ENCODE peak calls at places on chromosomes 2 and 18, in eight cellular contexts. D, H, P, V, M, O, W and Q are unnamed samples. For H3K27me3, the result is how much of the 10 kb centered on the place peaks cover.

GRCh38 chr2:171434671-171434980 is 600 bp downstream of the DCAF17 start:
- DNase-seq in D (no peak), P (no peak), H (no peak), O (no peak), W (no peak), V (no peak), M (no peak), Q (no peak)

GRCh38 chr2:29011650-29012060 is 30.6 kb downstream of the TOGARAM2 start:
- DNase-seq in D (no peak), M (no peak), V (peak), O (peak), P (peak), W (peak), H (no peak), Q (no peak)

GRCh38 chr2:232361646-232362045 is 16.9 kb upstream of the ALPP start:
- DNase-seq in V (no peak), W (no peak), D (no peak), O (peak), P (no peak), M (no peak), H (no peak), Q (no peak)

GRCh38 chr2:64063924-64064331 is 44.7 kb upstream of the VPS54 start:
- DNase-seq in V (peak), W (peak), D (no peak), P (no peak), M (peak), O (no peak), H (no peak), Q (no peak)

GRCh38 chr18:61754039-61754583 is 138.7 kb downstream of the RNF152 start:
- DNase-seq in O (no peak), M (no peak), V (no peak), H (no peak), D (no peak), P (no peak), W (no peak), Q (no peak)

GRCh38 chr2:7649461-7650228 is 732.4 kb downstream of the RNF144A start:
- DNase-seq in P (no peak), V (no peak), M (no peak), D (no peak), H (no peak), O (no peak), W (no peak), Q (no peak)

GRCh38 chr18:79644006-79644665 is 35.5 kb upstream of the CTDP1 start:
- DNase-seq in D (peak), P (peak), H (no peak), V (peak), O (peak), M (peak), W (peak), Q (peak)

GRCh38 chr2:30252723-30253688 is 21.7 kb downstream of the LBH start:
- DNase-seq in M (peak), H (no peak), D (no peak), W (peak), P (peak), V (peak), O (no peak), Q (peak)

GRCh38 chr18:26531600-26532150 is 16.7 kb downstream of the KCTD1 start:
- DNase-seq in W (no peak), P (no peak), O (no peak), V (no peak), D (peak), H (no peak), M (no peak), Q (no peak)

GRCh38 chr2:219521066-219521880 is 7.0 kb downstream of the ASIC4 start:
- DNase-seq in M (peak), W (no peak), O (peak), H (no peak), V (no peak), D (peak), P (no peak), Q (no peak)

GRCh38 chr2:230797515-230798495 is 66.9 kb upstream of the ITM2C start:
- DNase-seq in P (no peak), D (no peak), W (no peak), H (no peak), V (peak), O (no peak), M (no peak), Q (no peak)

GRCh38 chr2:232528746-232529445 is 2.9 kb downstream of the CHRND start:
- DNase-seq in M (no peak), D (no peak), W (no peak), O (peak), V (no peak), P (no peak), H (peak), Q (no peak)

GRCh38 chr2:46836295-46837111 is 79.1 kb downstream of the MCFD2 start:
- DNase-seq in W (no peak), P (peak), H (no peak), D (no peak), V (no peak), O (no peak), M (no peak), Q (no peak)

GRCh38 chr2:55252830-55253229 is 16.2 kb downstream of the MTIF2 start:
- DNase-seq in H (no peak), O (no peak), W (no peak), P (no peak), M (no peak), D (no peak), V (no peak), Q (no peak)

GRCh38 chr2:125710561-125710960 is 945.4 kb upstream of the GYPC start:
- DNase-seq in P (no peak), M (peak), H (no peak), O (no peak), V (no peak), W (no peak), D (no peak), Q (no peak)

GRCh38 chr2:15650616-15651366 is 59.1 kb downstream of the DDX1 start:
- DNase-seq in P (no peak), D (no peak), H (no peak), O (no peak), W (no peak), V (no peak), M (no peak), Q (no peak)

GRCh38 chr2:7427293-7428060 is 510.3 kb downstream of the RNF144A start:
- DNase-seq in O (no peak), H (no peak), M (peak), W (no peak), D (peak), P (no peak), V (no peak), Q (peak)

GRCh38 chr2:27408601-27409320 is 630 bp downstream of the PPM1G start:
- DNase-seq in D (peak), P (no peak), V (no peak), M (no peak), H (no peak), O (no peak), W (no peak), Q (no peak)

GRCh38 chr2:174965992-174966789 is 39.0 kb downstream of the CHN1 start:
- DNase-seq in V (no peak), O (no peak), P (no peak), H (no peak), M (no peak), W (no peak), D (peak), Q (no peak)

GRCh38 chr2:15822151-15823044 is 118.0 kb upstream of the MYCN start:
- DNase-seq in O (no peak), M (no peak), D (no peak), P (no peak), W (no peak), V (no peak), H (no peak), Q (no peak)

GRCh38 chr2:132752421-132753206 is 82.6 kb upstream of the LYPD1 start:
- DNase-seq in M (no peak), V (no peak), W (no peak), H (no peak), P (no peak), D (no peak), O (no peak), Q (no peak)

GRCh38 chr2:1818811-1819210 is 74.5 kb upstream of the PXDN start:
- DNase-seq in W (no peak), M (no peak), O (no peak), D (no peak), H (no peak), P (no peak), V (no peak), Q (no peak)

GRCh38 chr2:67752964-67753363 is 309.8 kb downstream of the C1D start:
- DNase-seq in V (no peak), P (no peak), W (no peak), M (no peak), H (no peak), O (no peak), D (no peak), Q (peak)

GRCh38 chr2:222355860-222356259 is 57.1 kb upstream of the PAX3 start:
- DNase-seq in V (peak), D (no peak), P (no peak), H (no peak), M (no peak), O (no peak), W (no peak), Q (no peak)

GRCh38 chr2:230666446-230666845 is 46.2 kb upstream of the CAB39 start:
- DNase-seq in P (no peak), M (no peak), V (no peak), O (no peak), H (no peak), W (no peak), D (no peak), Q (no peak)

GRCh38 chr2:203740741-203741363 is 34.4 kb downstream of the CD28 start:
- DNase-seq in W (no peak), H (no peak), O (no peak), V (no peak), P (no peak), M (no peak), D (no peak), Q (no peak)

GRCh38 chr2:24970483-24971299 is 1.1 kb downstream of the DNAJC27 start:
- DNase-seq in O (no peak), M (peak), W (no peak), V (no peak), D (no peak), H (no peak), P (no peak), Q (peak)

GRCh38 chr2:164910091-164910899 is 45.0 kb downstream of the SLC38A11 start:
- DNase-seq in V (no peak), D (no peak), P (peak), M (peak), H (no peak), O (no peak), W (peak), Q (peak)

GRCh38 chr2:146853741-146854444 is 990.9 kb upstream of the ACVR2A start:
- DNase-seq in D (no peak), W (no peak), P (no peak), O (no peak), V (no peak), M (no peak), H (no peak), Q (peak)

GRCh38 chr2:181185948-181186347 is 205.5 kb downstream of the UBE2E3 start:
- DNase-seq in D (no peak), O (no peak), H (no peak), P (no peak), M (no peak), V (no peak), W (no peak), Q (peak)

GRCh38 chr2:73984203-73984921 is at the start of gene TET3:
- DNase-seq in H (peak), O (peak), W (peak), P (peak), D (peak), M (peak), V (no peak), Q (no peak)

GRCh38 chr18:5892772-5893431 is 2.4 kb downstream of the TMEM200C start:
- DNase-seq in W (no peak), V (no peak), O (no peak), H (no peak), P (no peak), D (no peak), M (no peak), Q (no peak)

GRCh38 chr18:5890261-5890605 is 5.1 kb downstream of the TMEM200C start:
- DNase-seq in H (peak), D (no peak), P (no peak), O (no peak), V (no peak), M (no peak), W (no peak), Q (no peak)

GRCh38 chr18:5890606-5891360 is 4.5 kb downstream of the TMEM200C start:
- DNase-seq in M (peak), P (peak), H (peak), W (peak), O (peak), D (peak), V (peak), Q (no peak)

GRCh38 chr18:5894215-5894612 is 1.1 kb downstream of the TMEM200C start:
- DNase-seq in M (no peak), D (no peak), O (no peak), P (no peak), W (no peak), V (no peak), H (no peak), Q (no peak)

GRCh38 chr18:5891361-5892215 is 3.7 kb downstream of the TMEM200C start:
- DNase-seq in H (peak), D (no peak), O (peak), P (no peak), V (peak), M (no peak), W (no peak), Q (no peak)
- H3K27me3 ChIP-seq in H (under half), D (half or more), O (under half), P (under half), V (under half), M (half or more), W (under half), Q (half or more)

DNA sequence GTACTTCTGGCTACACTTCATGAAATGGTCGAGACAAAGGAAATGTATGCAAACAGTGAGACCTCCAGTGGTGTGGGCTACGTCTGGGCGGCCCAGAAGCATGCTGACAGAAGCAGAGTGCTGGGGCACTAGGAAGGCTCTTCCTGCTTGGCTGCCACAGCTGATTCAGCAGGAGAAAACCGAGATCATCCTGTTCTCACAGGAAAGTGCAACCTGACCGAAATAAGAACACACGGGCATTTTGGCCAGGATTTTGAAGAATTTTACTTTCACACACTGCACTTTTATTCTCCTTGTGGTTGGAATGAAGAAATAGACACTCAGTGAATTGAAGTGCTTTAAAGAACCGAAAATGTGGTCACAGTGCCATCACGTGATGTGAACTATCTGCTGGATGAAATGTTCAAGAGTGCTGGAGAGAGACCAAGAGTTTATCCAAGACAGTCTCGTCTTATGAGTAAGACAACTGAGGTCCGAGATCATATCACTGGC is 149.5 kb downstream of the CCBE1 start:
- DNase-seq in D (peak), P (no peak), V (no peak), H (no peak), W (no peak), O (no peak), M (peak), Q (peak)
- TF ChIP-seq CTCF in D (no peak), P (no peak), V (no peak), H (no peak), W (no peak), O (no peak), M (peak), Q (no peak)

GRCh38 chr2:96449174-96449573 is 56.0 kb downstream of the NEURL3 start:
- DNase-seq in V (no peak), D (no peak), M (no peak), P (no peak), W (no peak), H (no peak), O (no peak), Q (no peak)
- H3K27ac ChIP-seq in V (peak), D (no peak), M (no peak), P (no peak), W (no peak), H (no peak), O (no peak), Q (no peak)

DNA sequence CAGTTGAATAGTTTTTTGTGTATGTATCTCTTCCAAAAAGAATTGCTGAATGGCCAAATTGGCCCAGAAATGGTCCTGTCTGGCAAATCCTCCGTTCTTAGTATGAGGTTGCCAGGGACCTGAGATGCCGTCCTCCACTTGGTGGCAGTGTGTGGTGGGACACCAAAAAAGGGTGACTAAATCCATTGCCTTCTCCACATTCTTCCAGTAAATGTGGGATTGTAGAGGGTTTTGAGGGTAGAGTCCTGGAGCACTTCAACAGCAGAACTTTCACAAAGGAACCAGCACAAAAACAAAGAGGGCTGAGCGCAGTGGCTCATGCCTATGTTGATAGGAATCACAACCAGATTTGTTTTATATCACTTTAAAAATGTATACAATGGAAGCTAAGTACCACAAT is 199.9 kb downstream of the BCL2 start:
- DNase-seq in V (peak), P (no peak), W (no peak), D (peak), O (no peak), M (no peak), H (no peak), Q (no peak)
- H3K27me3 ChIP-seq in V (under half), P (under half), W (under half), D (under half), O (under half), M (under half), H (under half), Q (half or more)

DNA sequence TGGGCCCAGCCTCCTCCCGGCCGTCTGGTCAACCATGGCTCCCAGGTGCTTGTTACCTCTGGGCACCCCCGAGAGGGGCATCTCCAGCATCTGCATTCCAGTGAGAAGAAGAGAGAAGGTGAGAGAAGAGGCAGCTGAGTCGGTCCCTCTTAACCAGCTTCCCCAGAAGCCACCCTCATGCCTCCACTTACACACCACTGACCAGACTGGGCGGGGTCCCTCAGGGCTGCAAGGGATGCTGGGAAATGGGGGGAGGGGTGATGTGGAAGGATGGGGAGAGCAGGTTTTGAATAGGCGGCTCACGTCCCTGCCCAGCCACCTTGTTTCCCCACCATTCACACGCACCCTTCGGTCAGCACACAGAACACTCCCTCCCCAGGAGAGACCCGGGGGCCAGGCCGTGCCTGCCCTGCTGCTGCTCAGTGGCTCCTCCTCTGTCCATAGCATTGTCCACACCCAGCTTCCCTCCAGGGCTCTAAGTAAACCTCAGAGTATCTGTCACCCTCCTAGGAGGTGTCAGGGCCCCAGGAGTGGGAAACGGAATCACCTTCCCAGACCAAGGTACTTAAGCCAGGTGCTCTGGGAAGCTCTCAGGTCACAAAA is 34.7 kb downstream of the GBX2 start:
- DNase-seq in H (no peak), P (no peak), W (no peak), V (no peak), O (no peak), D (no peak), M (no peak), Q (no peak)
- TF ChIP-seq CTCF in H (no peak), P (no peak), W (no peak), V (no peak), O (no peak), D (no peak), M (no peak), Q (no peak)

DNA sequence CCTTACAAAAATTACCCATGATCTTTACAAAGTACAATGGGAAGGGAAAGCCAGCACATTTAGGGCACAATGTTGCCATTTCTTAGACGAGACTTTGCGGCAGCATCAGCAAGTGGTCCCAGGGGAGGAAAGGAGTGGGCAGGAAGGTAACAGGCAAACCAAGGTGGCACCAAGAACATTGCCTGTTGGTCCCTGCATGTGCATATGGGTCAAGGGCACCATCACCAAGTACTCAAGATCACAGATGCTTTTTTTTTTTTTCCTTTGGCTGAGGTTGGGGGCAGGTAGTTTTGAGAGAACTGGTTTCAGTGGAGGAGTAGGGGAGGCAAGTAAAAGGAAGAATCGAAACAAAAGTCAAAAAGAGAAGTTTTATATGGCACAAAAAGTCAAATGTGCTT is 753 bp upstream of the CYTIP start:
- DNase-seq in P (no peak), V (no peak), D (no peak), O (peak), W (no peak), M (no peak), H (no peak), Q (no peak)
- H3K27ac ChIP-seq in P (peak), V (no peak), D (no peak), O (peak), W (no peak), M (no peak), H (peak), Q (no peak)

DNA sequence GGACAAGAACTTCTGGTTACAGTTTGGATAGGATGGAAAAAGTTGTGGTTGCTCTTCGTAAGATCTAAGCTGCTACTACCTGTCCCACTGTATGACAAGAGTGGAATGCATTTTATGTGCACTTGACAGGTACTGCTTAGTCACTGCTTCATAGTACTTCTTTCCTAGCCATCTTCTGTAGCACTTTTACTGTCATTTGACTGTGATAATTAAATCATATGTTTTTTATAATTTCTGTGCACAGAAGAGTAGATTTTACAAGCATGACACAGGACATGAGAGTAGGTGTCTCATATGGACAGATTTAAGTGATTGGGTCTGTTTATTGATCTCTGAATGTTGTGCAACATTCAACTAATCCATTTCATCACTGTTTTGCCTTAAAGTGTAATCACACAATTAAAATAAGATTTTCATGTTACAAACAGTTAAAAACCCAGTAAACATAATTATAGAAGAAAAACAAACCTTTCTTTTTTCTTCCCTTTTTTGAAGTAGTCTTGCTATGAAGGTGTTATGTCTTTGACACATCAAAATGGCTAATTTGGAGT is 2.9 kb downstream of the SPATS2L start:
- DNase-seq in P (no peak), M (no peak), V (no peak), H (no peak), W (no peak), O (no peak), D (no peak), Q (peak)
- H3K27me3 ChIP-seq in P (under half), M (under half), V (under half), H (under half), W (under half), O (under half), D (under half), Q (under half)